ENCODE peak calls at places on chromosomes 4 and X, in five cellular contexts. One of them, this sample, is unnamed.

GRCh38 chrX:14630724-14631123 is 101.4 kb downstream of the GLRA2 start:
- DNase-seq in GM23338: peak; percentile 16
- DNase-seq in cardiac muscle cell: no peak
- DNase-seq in right atrium auricular region: no peak
- DNase-seq in left lung: no peak
- DNase-seq in this sample: no peak

GRCh38 chrX:151722241-151722846 is 6.5 kb downstream of the FATE1 start:
- DNase-seq in cardiac muscle cell: peak; percentile 73
- DNase-seq in right atrium auricular region: no peak
- DNase-seq in left lung: no peak
- DNase-seq in GM23338: peak; percentile 72
- DNase-seq in this sample: no peak

GRCh38 chr4:75908555-75908954 is 6.3 kb upstream of the PPEF2 start:
- DNase-seq in GM23338: no peak
- DNase-seq in left lung: no peak
- DNase-seq in right atrium auricular region: no peak
- DNase-seq in cardiac muscle cell: no peak
- DNase-seq in this sample: no peak

GRCh38 chr4:19580090-19580489 is 671.6 kb upstream of the SLIT2 start:
- DNase-seq in cardiac muscle cell: no peak
- DNase-seq in right atrium auricular region: no peak
- DNase-seq in left lung: no peak
- DNase-seq in GM23338: no peak
- DNase-seq in this sample: no peak

GRCh38 chr4:185774076-185774731 is 37.8 kb downstream of the SORBS2 start:
- DNase-seq in cardiac muscle cell: peak; percentile 39
- DNase-seq in right atrium auricular region: no peak
- DNase-seq in GM23338: no peak
- DNase-seq in left lung: no peak
- DNase-seq in this sample: no peak

GRCh38 chr4:190019023-190019858 is 7.8 kb downstream of the FRG2 start:
- DNase-seq in GM23338: peak; percentile 69
- DNase-seq in right atrium auricular region: no peak
- DNase-seq in cardiac muscle cell: no peak
- DNase-seq in left lung: peak; percentile 78
- DNase-seq in this sample: no peak

GRCh38 chr4:107997001-107997788 is 7.5 kb downstream of the HADH start:
- DNase-seq in GM23338: no peak
- DNase-seq in right atrium auricular region: no peak
- DNase-seq in left lung: no peak
- DNase-seq in cardiac muscle cell: peak; percentile 38
- DNase-seq in this sample: no peak

GRCh38 chr4:6427439-6428090 is 44.8 kb downstream of the PPP2R2C start:
- DNase-seq in cardiac muscle cell: no peak
- DNase-seq in left lung: peak; percentile 20
- DNase-seq in GM23338: peak; percentile 42
- DNase-seq in right atrium auricular region: no peak
- DNase-seq in this sample: no peak

GRCh38 chrX:113274801-113275200 is 434.2 kb upstream of the AMOT start:
- DNase-seq in cardiac muscle cell: no peak
- DNase-seq in right atrium auricular region: no peak
- DNase-seq in left lung: no peak
- DNase-seq in GM23338: no peak
- DNase-seq in this sample: no peak

GRCh38 chr4:185677915-185678314 is 134.1 kb downstream of the SORBS2 start:
- DNase-seq in right atrium auricular region: no peak
- DNase-seq in cardiac muscle cell: no peak
- DNase-seq in left lung: no peak
- DNase-seq in GM23338: no peak
- DNase-seq in this sample: no peak

GRCh38 chrX:151750511-151750910 is 16.0 kb downstream of the CNGA2 start:
- DNase-seq in right atrium auricular region: peak; percentile 5
- DNase-seq in left lung: no peak
- DNase-seq in cardiac muscle cell: no peak
- DNase-seq in GM23338: no peak
- DNase-seq in this sample: no peak

GRCh38 chr4:168882650-168883233 is 127.3 kb downstream of the CBR4 start:
- DNase-seq in cardiac muscle cell: no peak
- DNase-seq in left lung: no peak
- DNase-seq in right atrium auricular region: no peak
- DNase-seq in GM23338: no peak
- DNase-seq in this sample: no peak
- H3K27ac ChIP-seq in cardiac muscle cell: no peak overlapping the region
- H3K27ac ChIP-seq in left lung: no peak overlapping the region
- H3K27ac ChIP-seq in right atrium auricular region: no peak overlapping the region
- H3K27ac ChIP-seq in GM23338: no peak overlapping the region
- H3K27ac ChIP-seq in this sample: no peak overlapping the region

DNA sequence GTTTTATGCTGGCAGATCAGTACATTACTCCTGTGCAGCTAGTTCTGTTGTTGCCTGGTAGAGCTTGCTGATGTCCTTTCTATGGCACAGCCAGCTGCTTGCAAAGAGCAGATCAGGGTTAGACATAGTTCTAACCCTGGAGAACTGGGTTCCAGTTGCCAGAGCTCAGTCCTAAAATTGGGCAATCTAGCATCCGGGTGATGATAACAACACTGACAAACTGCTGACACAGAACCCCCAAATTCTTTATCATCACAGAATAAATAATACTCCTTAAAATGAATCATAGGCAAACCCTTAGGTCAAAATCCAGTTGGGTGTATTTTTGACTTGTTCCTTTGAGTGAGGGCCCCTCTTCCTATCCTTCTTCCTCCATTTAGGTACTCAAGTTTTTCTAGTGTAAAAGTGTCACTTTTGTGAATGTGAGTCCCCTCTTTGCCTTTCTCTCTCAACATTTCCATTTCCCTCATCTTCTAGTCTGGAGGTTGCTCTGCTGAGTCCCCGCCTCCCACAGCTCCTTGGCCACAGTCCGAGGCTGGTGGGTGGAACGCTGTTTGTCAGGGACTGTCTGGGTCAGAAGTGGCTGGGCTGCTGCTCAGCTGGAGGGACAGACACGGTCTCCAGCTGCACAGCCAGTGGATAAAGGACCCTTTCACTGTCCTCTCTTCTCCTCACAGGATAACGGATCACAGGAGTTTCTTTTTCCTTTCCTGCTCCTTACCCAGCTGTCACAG is 93.6 kb upstream of the RASGEF1B start:
- DNase-seq in cardiac muscle cell: peak; percentile 36
- DNase-seq in left lung: peak; percentile 80
- DNase-seq in right atrium auricular region: peak; percentile 92
- DNase-seq in GM23338: no peak
- DNase-seq in this sample: peak; percentile 85
- H3K4me3 ChIP-seq in cardiac muscle cell: no peak overlapping the region
- H3K4me3 ChIP-seq in left lung: no peak overlapping the region
- H3K4me3 ChIP-seq in right atrium auricular region: peak overlapping the region; percentile 21
- H3K4me3 ChIP-seq in GM23338: no peak overlapping the region
- H3K4me3 ChIP-seq in this sample: peak overlapping the region; percentile 35

GRCh38 chrX:19810370-19810769 is 77.0 kb downstream of the SH3KBP1 start:
- DNase-seq in left lung: no peak
- DNase-seq in cardiac muscle cell: no peak
- DNase-seq in right atrium auricular region: no peak
- DNase-seq in GM23338: no peak
- DNase-seq in this sample: no peak
- H3K27ac ChIP-seq in left lung: no peak overlapping the region
- H3K27ac ChIP-seq in cardiac muscle cell: no peak overlapping the region
- H3K27ac ChIP-seq in right atrium auricular region: no peak overlapping the region
- H3K27ac ChIP-seq in GM23338: no peak overlapping the region
- H3K27ac ChIP-seq in this sample: no peak overlapping the region

GRCh38 chrX:623268-623598 is 7.4 kb upstream of the SHOX start:
- DNase-seq in left lung: no peak
- DNase-seq in cardiac muscle cell: no peak
- DNase-seq in GM23338: no peak
- DNase-seq in right atrium auricular region: no peak
- DNase-seq in this sample: no peak

GRCh38 chrX:626745-627509 is 3.7 kb upstream of the SHOX start:
- DNase-seq in cardiac muscle cell: no peak
- DNase-seq in right atrium auricular region: no peak
- DNase-seq in GM23338: no peak
- DNase-seq in left lung: no peak
- DNase-seq in this sample: no peak

GRCh38 chrX:622104-622503 is 8.5 kb upstream of the SHOX start:
- DNase-seq in cardiac muscle cell: no peak
- DNase-seq in right atrium auricular region: no peak
- DNase-seq in GM23338: no peak
- DNase-seq in left lung: no peak
- DNase-seq in this sample: no peak

GRCh38 chrX:625137-625691 is 5.4 kb upstream of the SHOX start:
- DNase-seq in GM23338: no peak
- DNase-seq in left lung: no peak
- DNase-seq in right atrium auricular region: no peak
- DNase-seq in cardiac muscle cell: no peak
- DNase-seq in this sample: no peak

GRCh38 chrX:623599-624323 is 6.8 kb upstream of the SHOX start:
- DNase-seq in cardiac muscle cell: no peak
- DNase-seq in GM23338: peak; percentile 78
- DNase-seq in right atrium auricular region: peak; percentile 11
- DNase-seq in left lung: no peak
- DNase-seq in this sample: no peak
- H3K4me3 ChIP-seq in cardiac muscle cell: no peak overlapping the region
- H3K4me3 ChIP-seq in GM23338: peak overlapping the region; percentile 55
- H3K4me3 ChIP-seq in right atrium auricular region: no peak overlapping the region
- H3K4me3 ChIP-seq in left lung: no peak overlapping the region
- H3K4me3 ChIP-seq in this sample: no peak overlapping the region

DNA sequence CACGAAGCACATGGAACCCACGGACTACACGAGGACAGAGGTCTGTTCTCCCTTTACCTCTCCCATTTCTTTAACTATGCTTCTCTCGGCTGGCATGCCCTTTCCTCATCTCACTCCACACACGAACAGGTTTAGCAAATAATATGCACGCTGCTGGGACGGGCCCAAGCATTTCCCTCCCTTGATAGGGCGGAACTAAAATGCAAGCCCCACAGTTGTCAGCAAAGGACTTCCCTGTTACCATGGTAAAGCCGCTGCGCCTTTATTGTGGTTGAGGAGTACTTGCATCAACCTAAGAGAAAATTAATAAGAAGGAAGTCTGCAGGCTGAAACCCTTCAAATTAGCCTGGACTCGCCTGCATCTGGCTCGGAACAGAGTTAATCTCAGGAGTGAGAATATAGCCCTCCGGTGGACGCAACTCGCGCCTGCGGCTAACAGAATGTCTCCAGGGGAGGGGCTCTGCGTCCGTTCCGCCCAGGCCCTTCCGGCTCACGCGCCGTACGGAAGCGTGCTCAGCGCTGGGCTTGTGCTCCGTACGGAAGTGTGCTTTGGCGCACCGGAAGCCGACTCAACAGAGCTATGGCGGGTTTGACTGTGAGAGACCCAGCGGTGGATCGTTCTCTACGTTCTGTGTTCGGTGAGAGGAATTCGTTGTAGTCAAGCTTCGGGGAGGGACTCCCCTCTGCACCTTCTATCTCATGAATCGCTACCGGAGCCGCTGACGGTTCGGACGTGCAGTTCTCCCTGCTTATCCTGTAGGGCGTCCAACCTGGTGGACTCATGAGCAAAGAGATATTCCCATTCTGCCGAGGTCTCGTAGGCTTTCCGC is at the start of gene CSTF2:
- DNase-seq in cardiac muscle cell: peak; percentile 86
- DNase-seq in left lung: peak; percentile 93
- DNase-seq in GM23338: peak; percentile 82
- DNase-seq in right atrium auricular region: peak; percentile 66
- DNase-seq in this sample: peak; percentile 91
- H3K27ac ChIP-seq in cardiac muscle cell: peak within 1 kb of the TSS; percentile 15
- H3K27ac ChIP-seq in left lung: peak within 1 kb of the TSS; percentile 87
- H3K27ac ChIP-seq in GM23338: no peak within 1 kb of the TSS
- H3K27ac ChIP-seq in right atrium auricular region: peak within 1 kb of the TSS; percentile 42
- H3K27ac ChIP-seq in this sample: peak within 1 kb of the TSS; percentile 78

DNA sequence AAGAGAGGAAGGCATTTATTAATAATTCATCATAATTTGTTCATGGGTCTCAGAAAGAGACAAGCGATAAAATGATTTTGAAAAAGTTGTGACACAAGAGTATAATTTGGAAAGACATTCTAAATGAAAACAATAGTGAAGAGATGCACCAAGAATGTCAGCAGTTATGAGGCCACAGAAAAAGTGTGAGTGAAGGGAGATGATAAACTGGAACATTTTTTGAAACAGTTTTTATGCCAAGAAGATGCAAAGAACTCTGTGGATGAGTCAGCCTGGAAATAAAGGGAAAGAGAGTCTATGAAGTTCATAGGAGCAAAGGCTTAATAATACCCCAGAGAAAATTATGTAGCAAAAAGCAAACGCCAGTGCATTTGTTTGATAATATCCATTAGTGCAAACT is 188.4 kb upstream of the TBC1D9 start:
- DNase-seq in cardiac muscle cell: no peak
- DNase-seq in left lung: no peak
- DNase-seq in GM23338: no peak
- DNase-seq in right atrium auricular region: no peak
- DNase-seq in this sample: no peak
- H3K4me3 ChIP-seq in cardiac muscle cell: no peak overlapping the region
- H3K4me3 ChIP-seq in left lung: no peak overlapping the region
- H3K4me3 ChIP-seq in GM23338: no peak overlapping the region
- H3K4me3 ChIP-seq in right atrium auricular region: no peak overlapping the region
- H3K4me3 ChIP-seq in this sample: no peak overlapping the region

GRCh38 chr4:141654098-141654497 is 17.7 kb downstream of the IL15 start:
- DNase-seq in GM23338: peak; percentile 78
- DNase-seq in right atrium auricular region: peak; percentile 63
- DNase-seq in cardiac muscle cell: peak; percentile 30
- DNase-seq in left lung: no peak
- DNase-seq in this sample: peak; percentile 43

GRCh38 chr4:141656031-141656430 is 19.6 kb downstream of the IL15 start:
- DNase-seq in right atrium auricular region: no peak
- DNase-seq in cardiac muscle cell: no peak
- DNase-seq in GM23338: no peak
- DNase-seq in left lung: no peak
- DNase-seq in this sample: no peak

GRCh38 chr4:141647982-141648381 is 11.6 kb downstream of the IL15 start:
- DNase-seq in cardiac muscle cell: no peak
- DNase-seq in GM23338: no peak
- DNase-seq in right atrium auricular region: no peak
- DNase-seq in left lung: no peak
- DNase-seq in this sample: no peak

GRCh38 chr4:141657550-141657949 is 21.2 kb downstream of the IL15 start:
- DNase-seq in right atrium auricular region: no peak
- DNase-seq in cardiac muscle cell: no peak
- DNase-seq in GM23338: no peak
- DNase-seq in left lung: no peak
- DNase-seq in this sample: no peak

DNA sequence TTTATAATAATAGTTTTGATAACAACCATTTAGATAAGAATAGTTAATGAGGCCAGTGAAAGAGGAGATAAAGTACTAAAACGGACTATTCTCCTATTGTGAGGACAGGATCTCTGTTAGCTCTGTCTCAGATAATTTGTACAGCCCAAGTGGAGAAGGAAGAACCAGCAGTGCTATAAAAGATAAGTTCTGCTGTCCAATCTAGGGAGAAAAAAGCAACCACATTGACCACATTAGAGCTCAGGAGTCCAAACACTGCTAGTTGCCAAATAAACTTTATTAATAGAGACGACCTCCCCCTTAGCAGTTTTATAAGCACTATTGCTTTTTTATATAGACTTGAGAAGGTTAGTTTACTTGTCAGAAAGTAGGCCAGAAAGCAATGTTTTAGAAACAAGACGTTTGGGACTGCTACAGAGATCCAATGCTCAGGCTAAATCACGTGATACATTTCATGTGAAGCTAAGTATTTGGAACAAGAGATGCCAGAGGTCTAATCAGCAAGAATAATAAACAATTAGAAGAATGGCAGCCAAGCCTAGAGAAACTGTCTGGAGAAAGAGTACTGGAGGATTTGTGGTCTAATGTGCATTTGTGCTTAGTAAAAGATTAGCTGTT is 15.9 kb downstream of the IL15 start:
- DNase-seq in right atrium auricular region: no peak
- DNase-seq in GM23338: no peak
- DNase-seq in left lung: no peak
- DNase-seq in cardiac muscle cell: no peak
- DNase-seq in this sample: no peak
- H3K27ac ChIP-seq in right atrium auricular region: peak overlapping the region; percentile 49
- H3K27ac ChIP-seq in GM23338: no peak overlapping the region
- H3K27ac ChIP-seq in left lung: peak overlapping the region; percentile 38
- H3K27ac ChIP-seq in cardiac muscle cell: no peak overlapping the region
- H3K27ac ChIP-seq in this sample: peak overlapping the region; percentile 19

GRCh38 chr4:90641856-90642599 is 514.8 kb downstream of the CCSER1 start:
- DNase-seq in cardiac muscle cell: peak; percentile 15
- DNase-seq in left lung: no peak
- DNase-seq in right atrium auricular region: no peak
- DNase-seq in GM23338: peak; percentile 49
- DNase-seq in this sample: no peak
- H3K4me3 ChIP-seq in cardiac muscle cell: no peak overlapping the region
- H3K4me3 ChIP-seq in left lung: no peak overlapping the region
- H3K4me3 ChIP-seq in right atrium auricular region: no peak overlapping the region
- H3K4me3 ChIP-seq in GM23338: no peak overlapping the region
- H3K4me3 ChIP-seq in this sample: no peak overlapping the region

This sample was measured in lower lobe of right lung.